ENCODE peak calls at places on chromosomes 3 and 15, in ten cellular contexts. H is aorta, P is GM23248, F is GM23338, Y is fibroblast of lung, C is NB4, L is lung, S is ovary, G is right cardiac atrium, R is RWPE2. V is an unnamed sample.

GRCh38 chr3:9111349-9112265 is 137.8 kb downstream of the SRGAP3 start:
- DNase-seq in H (peak; percentile 80), P (peak; percentile 65), F (peak; percentile 81), Y (peak; percentile 36), C (peak; percentile 44), L (no peak), S (peak; percentile 46), G (peak; percentile 78), R (no peak), V (peak; percentile 55)

GRCh38 chr15:83030021-83030420 is 18.6 kb upstream of the C15orf40 start:
- DNase-seq in H (no peak), P (no peak), F (peak; percentile 22), Y (peak; percentile 90), C (no peak), L (no peak), S (no peak), G (no peak), R (no peak), V (no peak)

GRCh38 chr3:23430781-23431423 is 227.8 kb downstream of the UBE2E2 start:
- DNase-seq in H (no peak), P (peak; percentile 6), F (no peak), Y (peak; percentile 38), C (no peak), L (no peak), S (no peak), G (no peak), R (no peak), V (peak; percentile 35)

GRCh38 chr15:101275018-101275417 is 2.3 kb downstream of the SELENOS start:
- DNase-seq in H (no peak), P (no peak), F (no peak), Y (no peak), C (no peak), L (no peak), S (no peak), G (no peak), R (no peak), V (no peak)

GRCh38 chr15:70093070-70093469 is 4.6 kb downstream of the TLE3 start:
- DNase-seq in H (no peak), P (no peak), F (no peak), Y (no peak), C (peak; percentile 44), L (no peak), S (no peak), G (no peak), R (no peak), V (no peak)

GRCh38 chr15:74453925-74454763 is 6.8 kb downstream of the UBL7 start:
- DNase-seq in H (no peak), P (peak; percentile 41), F (no peak), Y (peak; percentile 64), C (no peak), L (no peak), S (no peak), G (no peak), R (no peak), V (no peak)

GRCh38 chr3:15295506-15295905 is 36.9 kb downstream of the SH3BP5 start:
- DNase-seq in H (no peak), P (peak; percentile 98), F (no peak), Y (peak; percentile 96), C (peak; percentile 89), L (no peak), S (no peak), G (no peak), R (no peak), V (peak; percentile 99)

GRCh38 chr3:160399347-160400047 is at the start of gene SMC4:
- DNase-seq in H (peak; percentile 82), P (peak; percentile 98), F (peak; percentile 96), Y (peak; percentile 88), C (peak; percentile 89), L (peak; percentile 88), S (no peak), G (peak; percentile 73), R (peak; percentile 82), V (peak; percentile 91)

GRCh38 chr3:32681811-32682210 is 3.2 kb upstream of the CNOT10 start:
- DNase-seq in H (no peak), P (no peak), F (no peak), Y (peak; percentile 12), C (no peak), L (no peak), S (no peak), G (no peak), R (no peak), V (no peak)

GRCh38 chr3:43177092-43177491 is 71.2 kb upstream of the POMGNT2 start:
- DNase-seq in H (no peak), P (no peak), F (no peak), Y (no peak), C (no peak), L (no peak), S (no peak), G (no peak), R (no peak), V (no peak)

GRCh38 chr3:184670091-184670602 is 41.7 kb downstream of the MAGEF1 start:
- DNase-seq in H (no peak), P (no peak), F (no peak), Y (no peak), C (no peak), L (no peak), S (no peak), G (peak; percentile 24), R (no peak), V (no peak)

GRCh38 chr3:106485202-106485601 is 616.4 kb upstream of the CBLB start:
- DNase-seq in H (no peak), P (peak; percentile 17), F (no peak), Y (no peak), C (no peak), L (no peak), S (no peak), G (no peak), R (no peak), V (peak; percentile 3)

GRCh38 chr15:36644156-36644896 is 64.9 kb downstream of the CDIN1 start:
- DNase-seq in H (no peak), P (no peak), F (no peak), Y (peak; percentile 25), C (no peak), L (no peak), S (no peak), G (no peak), R (no peak), V (no peak)

GRCh38 chr15:77519540-77519939 is 98.9 kb downstream of the HMG20A start:
- DNase-seq in H (no peak), P (no peak), F (no peak), Y (no peak), C (no peak), L (no peak), S (peak; percentile 3), G (no peak), R (no peak), V (no peak)

GRCh38 chr3:102083971-102084370 is 234.7 kb downstream of the NFKBIZ start:
- DNase-seq in H (no peak), P (peak; percentile 58), F (no peak), Y (peak; percentile 65), C (no peak), L (no peak), S (no peak), G (no peak), R (no peak), V (peak; percentile 55)

GRCh38 chr15:74695597-74696397 is at the start of gene EDC3:
- DNase-seq in H (peak; percentile 96), P (peak; percentile 94), F (peak; percentile 97), Y (peak; percentile 83), C (peak; percentile 90), L (peak; percentile 93), S (peak; percentile 84), G (peak; percentile 94), R (peak; percentile 94), V (peak; percentile 77)

GRCh38 chr3:159978353-159978752 is 10.3 kb upstream of the IL12A start:
- DNase-seq in H (no peak), P (no peak), F (no peak), Y (no peak), C (no peak), L (no peak), S (no peak), G (no peak), R (no peak), V (no peak)

GRCh38 chr15:96474274-96474673 is 143.8 kb downstream of the NR2F2 start:
- DNase-seq in H (no peak), P (peak; percentile 4), F (no peak), Y (no peak), C (no peak), L (no peak), S (no peak), G (no peak), R (no peak), V (peak; percentile 1)

GRCh38 chr15:64149424-64150235 is 1.9 kb upstream of the SNX22 start:
- DNase-seq in H (no peak), P (no peak), F (peak; percentile 75), Y (no peak), C (peak; percentile 60), L (no peak), S (no peak), G (no peak), R (no peak), V (peak; percentile 43)

GRCh38 chr15:59997070-59997701 is 6.9 kb upstream of the FOXB1 start:
- DNase-seq in H (no peak), P (no peak), F (peak; percentile 98), Y (no peak), C (peak; percentile 52), L (no peak), S (no peak), G (no peak), R (no peak), V (no peak)
- H3K4me3 ChIP-seq in H (peak overlapping the region; percentile 23), P (no peak overlapping the region), F (peak overlapping the region; percentile 82), Y (no peak overlapping the region), C (peak overlapping the region; percentile 50), L (no peak overlapping the region), S (no peak overlapping the region), G (peak overlapping the region; percentile 50), R (peak overlapping the region; percentile 0), V (no peak overlapping the region)

GRCh38 chr3:172061724-172062184 is 22.4 kb downstream of the FNDC3B start:
- DNase-seq in H (no peak), P (peak; percentile 54), F (no peak), Y (peak; percentile 45), C (peak; percentile 76), L (no peak), S (no peak), G (no peak), R (no peak), V (peak; percentile 51)
- H3K4me3 ChIP-seq in H (no peak overlapping the region), P (peak overlapping the region; percentile 18), F (no peak overlapping the region), Y (no peak overlapping the region), C (peak overlapping the region; percentile 40), L (no peak overlapping the region), S (no peak overlapping the region), G (peak overlapping the region; percentile 12), R (no peak overlapping the region), V (no peak overlapping the region)

DNA sequence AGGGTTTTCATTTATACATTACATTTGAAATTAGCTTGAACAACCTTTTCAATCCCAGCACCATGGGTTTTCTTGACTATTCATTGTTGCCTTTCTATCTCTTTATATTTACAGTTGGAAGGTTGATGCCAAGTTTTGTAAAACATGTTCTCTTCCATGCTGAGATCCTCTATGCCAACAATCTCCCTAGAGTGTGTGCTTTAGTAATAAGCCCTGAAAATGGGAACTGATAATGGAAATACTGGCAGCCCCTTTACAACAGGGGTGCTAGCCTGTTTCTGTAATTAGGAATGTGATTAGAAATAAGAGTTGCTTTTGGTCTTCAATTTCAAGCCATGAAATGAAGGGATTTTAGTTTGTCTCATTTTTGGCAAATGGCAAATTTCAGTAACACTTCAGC is 239.9 kb upstream of the NAALADL2 start:
- DNase-seq in H (no peak), P (no peak), F (no peak), Y (no peak), C (no peak), L (no peak), S (no peak), G (no peak), R (no peak), V (no peak)
- H3K4me3 ChIP-seq in H (no peak overlapping the region), P (no peak overlapping the region), F (no peak overlapping the region), Y (no peak overlapping the region), C (no peak overlapping the region), L (no peak overlapping the region), S (no peak overlapping the region), G (no peak overlapping the region), R (no peak overlapping the region), V (no peak overlapping the region)

GRCh38 chr3:71131385-71131871 is 452.1 kb downstream of the FOXP1 start:
- DNase-seq in H (no peak), P (no peak), F (no peak), Y (no peak), C (no peak), L (no peak), S (no peak), G (no peak), R (no peak), V (no peak)
- H3K4me3 ChIP-seq in H (peak overlapping the region; percentile 99), P (no peak overlapping the region), F (no peak overlapping the region), Y (no peak overlapping the region), C (no peak overlapping the region), L (no peak overlapping the region), S (no peak overlapping the region), G (peak overlapping the region; percentile 74), R (no peak overlapping the region), V (no peak overlapping the region)